ENCODE peak calls at places on chromosomes 12 and 14, in four cellular contexts. B, M, V and S are unnamed samples.

GRCh38 chr12:9864913-9865675 is 4.1 kb downstream of the CLEC2B start:
- DNase-seq in B (no peak), M (no peak), V (no peak), S (no peak)

GRCh38 chr14:54796961-54797360 is 105.7 kb downstream of the GCH1 start:
- DNase-seq in B (no peak), V (no peak), M (no peak), S (no peak)

GRCh38 chr14:37903561-37904191 is 304.0 kb upstream of the SSTR1 start:
- DNase-seq in V (peak), M (peak), B (peak), S (no peak)

GRCh38 chr14:35004839-35005238 is 22.0 kb downstream of the SRP54 start:
- DNase-seq in V (no peak), B (no peak), M (no peak), S (no peak)

GRCh38 chr12:27253347-27253746 is 9.3 kb downstream of the STK38L start:
- DNase-seq in M (no peak), V (no peak), B (no peak), S (no peak)

GRCh38 chr14:58677996-58678395 is 40.2 kb downstream of the DACT1 start:
- DNase-seq in B (no peak), M (no peak), V (no peak), S (no peak)

GRCh38 chr14:31881531-31882310 is 195.4 kb upstream of the ARHGAP5 start:
- DNase-seq in V (no peak), B (no peak), M (no peak), S (no peak)

GRCh38 chr12:16165506-16165905 is 112.0 kb downstream of the SLC15A5 start:
- DNase-seq in B (peak), V (peak), M (peak), S (no peak)

GRCh38 chr14:45085004-45085403 is 1.1 kb downstream of the PRPF39 start:
- DNase-seq in V (no peak), M (no peak), B (peak), S (no peak)

GRCh38 chr14:82855912-82856381 is 1322.3 kb upstream of the SEL1L start:
- DNase-seq in V (no peak), M (peak), B (no peak), S (no peak)

GRCh38 chr14:82854131-82854530 is 1320.5 kb upstream of the SEL1L start:
- DNase-seq in B (no peak), M (no peak), V (no peak), S (no peak)

DNA sequence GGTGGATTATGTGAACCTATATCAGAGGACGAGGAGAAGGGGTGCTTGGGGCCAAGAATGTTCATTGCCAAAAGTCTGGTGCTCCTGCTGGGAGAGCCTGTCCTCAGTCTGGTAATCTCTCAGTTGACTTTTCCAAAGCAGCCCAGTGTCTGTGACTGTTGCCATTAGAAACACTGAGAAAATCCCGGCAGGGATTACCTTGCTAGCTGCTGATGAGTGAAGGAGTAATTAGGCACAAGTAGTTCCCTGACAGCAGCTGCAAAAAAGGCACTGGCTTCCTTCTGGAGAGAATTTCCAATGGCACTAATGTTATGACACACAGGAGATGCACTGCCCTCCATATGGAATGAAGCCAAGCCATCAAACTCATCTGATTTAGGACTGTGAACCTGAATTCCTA is 1321.2 kb upstream of the SEL1L start:
- DNase-seq in V (no peak), M (no peak), B (no peak), S (no peak)
- TF ChIP-seq PBX3 in V (no peak), M (no peak), B (no peak), S (no peak)

GRCh38 chr12:100672075-100672592 is 98.7 kb downstream of the GAS2L3 start:
- DNase-seq in M (peak), B (peak), V (peak), S (no peak)
- TF ChIP-seq PBX3 in M (no peak), B (no peak), V (no peak), S (no peak)

GRCh38 chr14:74723134-74723533 is 10.2 kb downstream of the FCF1 start:
- DNase-seq in V (no peak), M (no peak), B (no peak), S (no peak)
- TF ChIP-seq PBX3 in V (no peak), M (no peak), B (no peak), S (no peak)

DNA sequence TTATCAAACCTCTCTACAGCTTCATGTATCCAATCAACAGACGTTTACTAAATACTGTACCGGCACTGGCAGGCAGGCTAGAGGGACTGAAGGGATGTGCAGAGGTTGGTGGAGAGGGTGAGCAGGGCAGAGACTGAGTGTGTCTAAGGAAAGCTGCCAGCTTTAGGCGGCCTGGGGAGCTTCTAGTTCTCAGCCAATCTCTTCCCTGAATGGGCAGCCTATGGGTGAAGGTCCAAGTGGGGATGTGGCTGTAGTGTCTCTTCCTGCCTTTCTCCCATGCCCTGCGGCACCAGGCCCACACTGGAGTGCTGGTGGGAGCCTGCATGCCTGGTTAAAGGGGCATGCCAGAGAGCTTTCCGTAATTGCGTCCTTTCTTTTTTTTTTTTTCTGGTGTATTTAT is 239.8 kb downstream of the CACNA1C start:
- DNase-seq in M (peak), B (no peak), V (no peak), S (no peak)
- TF ChIP-seq PBX3 in M (no peak), B (no peak), V (no peak), S (no peak)